ENCODE peak calls at places on chromosomes 2 and 18, in eight cellular contexts. F, Z, K, Q, W, U, J and C are unnamed samples.

GRCh38 chr2:207475546-207475945 is 54.2 kb upstream of the CREB1 start:
- DNase-seq in F (no peak), Z (no peak), K (no peak), Q (no peak), W (no peak), U (no peak), J (no peak), C (no peak)

GRCh38 chr2:98148968-98149697 is 62.2 kb downstream of the VWA3B start:
- DNase-seq in F (peak), Z (no peak), K (peak), Q (peak), W (no peak), U (no peak), J (peak), C (peak)

GRCh38 chr2:121771976-121772742 is 16.7 kb downstream of the TSN start:
- DNase-seq in F (no peak), Z (no peak), K (no peak), Q (peak), W (no peak), U (no peak), J (no peak), C (peak)

GRCh38 chr18:78978336-78979057 is 1.1 kb upstream of the SALL3 start:
- DNase-seq in F (no peak), Z (no peak), K (no peak), Q (no peak), W (no peak), U (no peak), J (no peak), C (no peak)

GRCh38 chr2:66846887-66847286 is 412.0 kb downstream of the MEIS1 start:
- DNase-seq in F (no peak), Z (no peak), K (no peak), Q (no peak), W (no peak), U (no peak), J (no peak), C (no peak)

GRCh38 chr2:241216211-241216761 is 27.8 kb downstream of the ANO7 start:
- DNase-seq in F (no peak), Z (no peak), K (no peak), Q (no peak), W (no peak), U (no peak), J (no peak), C (no peak)

GRCh38 chr2:19048593-19049264 is 309.7 kb downstream of the OSR1 start:
- DNase-seq in F (no peak), Z (peak), K (no peak), Q (no peak), W (no peak), U (no peak), J (no peak), C (no peak)

GRCh38 chr2:207163053-207163814 is 2.5 kb downstream of the KLF7 start:
- DNase-seq in F (peak), Z (no peak), K (no peak), Q (peak), W (no peak), U (no peak), J (peak), C (peak)

GRCh38 chr2:233814063-233814435 is 35.9 kb downstream of the MROH2A start:
- DNase-seq in F (no peak), Z (no peak), K (peak), Q (no peak), W (no peak), U (no peak), J (peak), C (peak)

GRCh38 chr2:240650254-240650965 is 25.1 kb downstream of the GPR35 start:
- DNase-seq in F (no peak), Z (no peak), K (no peak), Q (no peak), W (no peak), U (no peak), J (no peak), C (no peak)

GRCh38 chr2:130882111-130882510 is 45.4 kb downstream of the ARHGEF4 start:
- DNase-seq in F (no peak), Z (no peak), K (no peak), Q (no peak), W (no peak), U (no peak), J (no peak), C (no peak)

GRCh38 chr2:19738707-19739106 is 163.1 kb downstream of the TTC32 start:
- DNase-seq in F (peak), Z (no peak), K (no peak), Q (no peak), W (no peak), U (no peak), J (no peak), C (no peak)

GRCh38 chr2:226797989-226798421 is 1.6 kb downstream of the IRS1 start:
- DNase-seq in F (peak), Z (no peak), K (no peak), Q (no peak), W (no peak), U (no peak), J (no peak), C (no peak)

GRCh38 chr2:25341753-25342371 is at the start of gene DNMT3A:
- DNase-seq in F (peak), Z (no peak), K (peak), Q (peak), W (peak), U (peak), J (peak), C (peak)

GRCh38 chr18:48862116-48862515 is 88.6 kb downstream of the SMAD7 start:
- DNase-seq in F (no peak), Z (no peak), K (no peak), Q (no peak), W (no peak), U (no peak), J (no peak), C (no peak)

GRCh38 chr2:54810236-54810635 is 86.8 kb downstream of the EML6 start:
- DNase-seq in F (no peak), Z (no peak), K (no peak), Q (no peak), W (no peak), U (no peak), J (no peak), C (no peak)

GRCh38 chr2:135657806-135658582 is 83.7 kb upstream of the UBXN4 start:
- DNase-seq in F (no peak), Z (no peak), K (no peak), Q (no peak), W (no peak), U (no peak), J (no peak), C (no peak)

GRCh38 chr2:210225461-210225798 is 183 bp upstream of the ACADL start:
- DNase-seq in F (no peak), Z (no peak), K (no peak), Q (peak), W (no peak), U (no peak), J (no peak), C (peak)

GRCh38 chr2:162478721-162479129 is 134.8 kb downstream of the GCA start:
- DNase-seq in F (no peak), Z (no peak), K (no peak), Q (no peak), W (no peak), U (no peak), J (no peak), C (no peak)

GRCh38 chr2:11370377-11371098 is 26.1 kb upstream of the ROCK2 start:
- DNase-seq in F (no peak), Z (no peak), K (no peak), Q (no peak), W (no peak), U (no peak), J (no peak), C (peak)